ENCODE peak calls at places on chromosomes 13 and 19, in eight cellular contexts. X, T, V, N, E, H, J and M are unnamed samples.

GRCh38 chr13:24724714-24725113 is 39.3 kb upstream of the RNF17 start:
- DNase-seq in V (no peak), E (no peak), H (no peak), X (no peak), T (no peak), N (no peak), J (no peak), M (no peak)

GRCh38 chr13:57409121-57409520 is 222.4 kb upstream of the PCDH17 start:
- DNase-seq in J (peak; percentile 59), H (no peak), E (no peak), N (no peak), V (no peak), T (no peak), X (no peak), M (no peak)

GRCh38 chr13:22220186-22221160 is 549.6 kb downstream of the FGF9 start:
- DNase-seq in N (peak; percentile 56), V (no peak), H (no peak), X (no peak), E (no peak), J (no peak), T (no peak), M (no peak)

GRCh38 chr13:107025991-107026390 is 458.1 kb upstream of the ARGLU1 start:
- DNase-seq in E (peak; percentile 65), T (no peak), N (peak; percentile 35), J (no peak), X (peak; percentile 19), H (no peak), V (peak; percentile 13), M (no peak)

GRCh38 chr13:113656015-113656588 is 1.9 kb downstream of the ATP4B start:
- DNase-seq in T (peak; percentile 13), N (no peak), E (no peak), H (no peak), X (peak; percentile 8), J (no peak), V (no peak), M (no peak)

GRCh38 chr13:106919093-106919492 is 351.2 kb upstream of the ARGLU1 start:
- DNase-seq in T (no peak), J (no peak), E (no peak), N (no peak), H (no peak), X (no peak), V (peak; percentile 22), M (no peak)

GRCh38 chr13:39895254-39895653 is 239.8 kb downstream of the COG6 start:
- DNase-seq in E (peak; percentile 49), N (peak; percentile 36), X (no peak), J (no peak), H (no peak), V (peak; percentile 20), T (no peak), M (no peak)

GRCh38 chr19:8334458-8335342 is 8.4 kb downstream of the KANK3 start:
- DNase-seq in E (peak; percentile 48), X (no peak), H (no peak), J (no peak), V (peak; percentile 51), N (peak; percentile 48), T (peak; percentile 58), M (no peak)

GRCh38 chr19:6752257-6753177 is 13.0 kb downstream of the TRIP10 start:
- DNase-seq in T (no peak), H (no peak), X (no peak), E (no peak), V (no peak), J (no peak), N (no peak), M (no peak)

GRCh38 chr13:29589234-29589633 is 6.3 kb downstream of the SLC7A1 start:
- DNase-seq in E (peak; percentile 67), J (no peak), H (no peak), T (no peak), V (peak; percentile 72), N (peak; percentile 43), X (no peak), M (no peak)

GRCh38 chr13:106917673-106918652 is 350.0 kb upstream of the ARGLU1 start:
- DNase-seq in N (peak; percentile 83), H (peak; percentile 9), X (peak; percentile 47), E (peak; percentile 67), V (peak; percentile 81), J (peak; percentile 76), T (peak; percentile 73), M (peak; percentile 23)

GRCh38 chr19:47507924-47508553 is 6.8 kb downstream of the NAPA start:
- DNase-seq in H (no peak), N (no peak), V (no peak), E (no peak), J (no peak), X (no peak), T (no peak), M (no peak)

GRCh38 chr13:45704211-45704739 is 2.2 kb downstream of the CBY2 start:
- DNase-seq in X (no peak), T (no peak), J (no peak), N (no peak), E (no peak), H (no peak), V (no peak), M (no peak)

GRCh38 chr19:13850910-13851753 is 25.8 kb upstream of the NANOS3 start:
- DNase-seq in X (peak; percentile 95), H (peak; percentile 73), J (peak; percentile 40), N (peak; percentile 88), E (peak; percentile 94), V (peak; percentile 98), T (peak; percentile 37), M (peak; percentile 67)

GRCh38 chr19:1495799-1496713 is 5.1 kb downstream of the REEP6 start:
- DNase-seq in N (no peak), T (no peak), X (no peak), V (no peak), H (no peak), E (no peak), J (no peak), M (no peak)

GRCh38 chr13:104871456-104871855 is 1664.0 kb downstream of the EFNB2 start:
- DNase-seq in J (no peak), E (no peak), N (no peak), T (no peak), X (no peak), H (no peak), V (no peak), M (no peak)

GRCh38 chr19:57167385-57167784 is at the start of gene DUXA:
- DNase-seq in H (no peak), N (no peak), X (no peak), T (no peak), J (no peak), V (no peak), E (no peak), M (no peak)